ENCODE peak calls at places on chromosome 17, in ten cellular contexts. F is activated CD4-positive, alpha-beta T cell treated with anti-CD3 and anti-CD28 coated beads, Interleukin-2, amount 10 ng/mL, durations not matched to agents 7 days and 5 days; X is NCI-H2029; C is HFFc6; U is MCF 10A; O is NCI-H1092; G is NCI-H2171 treated with DMSO at 0.1 percent for 48 hours; T is activated naive CD8-positive, alpha-beta T cell treated with anti-CD3 and anti-CD28 coated beads, Interleukin-2, amount 50 U/mL, for 16 hours; J is HT-29; Z is COR-L47. Q is an unnamed sample.

GRCh38 chr17:82876602-82877391 is 37.0 kb upstream of the ZNF750 start:
- DNase-seq in F (no peak), X (peak), C (peak), U (peak), O (no peak), G (peak), T (no peak), J (peak), Z (no peak), Q (no peak)

GRCh38 chr17:29069526-29070041 is 26.6 kb downstream of the PIPOX start:
- DNase-seq in F (no peak), X (peak), C (no peak), U (peak), O (no peak), G (no peak), T (no peak), J (peak), Z (no peak), Q (no peak)

GRCh38 chr17:81924557-81925532 is 2.7 kb downstream of the MAFG start:
- DNase-seq in F (peak), X (no peak), C (no peak), U (no peak), O (no peak), G (no peak), T (no peak), J (peak), Z (no peak), Q (no peak)

GRCh38 chr17:59493867-59494266 is 71.5 kb upstream of the DHX40 start:
- DNase-seq in F (no peak), X (no peak), C (no peak), U (no peak), O (no peak), G (no peak), T (no peak), J (no peak), Z (no peak), Q (no peak)

GRCh38 chr17:21001111-21001812 is 41.5 kb downstream of the USP22 start:
- DNase-seq in F (no peak), X (no peak), C (no peak), U (no peak), O (no peak), G (no peak), T (no peak), J (no peak), Z (no peak), Q (no peak)

GRCh38 chr17:600576-601301 is 113.9 kb downstream of the VPS53 start:
- DNase-seq in F (no peak), X (no peak), C (peak), U (no peak), O (no peak), G (no peak), T (no peak), J (no peak), Z (no peak), Q (no peak)

GRCh38 chr17:78128616-78129384 is at the start of gene TMC6:
- DNase-seq in F (peak), X (no peak), C (no peak), U (peak), O (no peak), G (peak), T (no peak), J (peak), Z (peak), Q (no peak)

GRCh38 chr17:30278032-30278431 is 13.7 kb downstream of the BLMH start:
- DNase-seq in F (no peak), X (no peak), C (peak), U (peak), O (no peak), G (peak), T (no peak), J (peak), Z (peak), Q (no peak)

GRCh38 chr17:69961488-69962145 is 113.4 kb upstream of the KCNJ16 start:
- DNase-seq in F (no peak), X (no peak), C (no peak), U (no peak), O (no peak), G (no peak), T (no peak), J (no peak), Z (peak), Q (no peak)

GRCh38 chr17:81735181-81736102 is 23.4 kb downstream of the SLC25A10 start:
- DNase-seq in F (no peak), X (no peak), C (no peak), U (peak), O (no peak), G (no peak), T (no peak), J (peak), Z (no peak), Q (no peak)

GRCh38 chr17:9054146-9054545 is 32.8 kb downstream of the NTN1 start:
- DNase-seq in F (no peak), X (no peak), C (no peak), U (no peak), O (no peak), G (no peak), T (no peak), J (no peak), Z (no peak), Q (no peak)

GRCh38 chr17:65121916-65122821 is 15.0 kb upstream of the RGS9 start:
- DNase-seq in F (no peak), X (no peak), C (no peak), U (no peak), O (no peak), G (no peak), T (no peak), J (no peak), Z (no peak), Q (no peak)

GRCh38 chr17:75827291-75828050 is 16.7 kb downstream of the UNC13D start:
- DNase-seq in F (peak), X (peak), C (no peak), U (peak), O (peak), G (peak), T (no peak), J (no peak), Z (peak), Q (no peak)

GRCh38 chr17:71922439-71922838 is 198.4 kb upstream of the SOX9 start:
- DNase-seq in F (no peak), X (no peak), C (no peak), U (peak), O (no peak), G (peak), T (no peak), J (peak), Z (no peak), Q (no peak)

GRCh38 chr17:79602621-79603020 is 8.2 kb downstream of the RBFOX3 start:
- DNase-seq in F (no peak), X (no peak), C (no peak), U (no peak), O (no peak), G (no peak), T (no peak), J (no peak), Z (no peak), Q (no peak)

GRCh38 chr17:37067555-37068111 is 118.9 kb downstream of the AATF start:
- DNase-seq in F (no peak), X (peak), C (peak), U (peak), O (no peak), G (no peak), T (no peak), J (peak), Z (no peak), Q (no peak)

GRCh38 chr17:69434164-69434579 is 19.7 kb downstream of the MAP2K6 start:
- DNase-seq in F (no peak), X (no peak), C (no peak), U (peak), O (no peak), G (peak), T (no peak), J (peak), Z (peak), Q (no peak)

GRCh38 chr17:21511368-21512195 is 135.4 kb downstream of the KCNJ12 start:
- DNase-seq in F (peak), X (no peak), C (peak), U (peak), O (peak), G (peak), T (peak), J (peak), Z (peak), Q (peak)

GRCh38 chr17:10574324-10574723 is 24.9 kb upstream of the MYH2 start:
- DNase-seq in F (no peak), X (no peak), C (no peak), U (no peak), O (no peak), G (no peak), T (no peak), J (no peak), Z (no peak), Q (no peak)

GRCh38 chr17:73234746-73235145 is 26.9 kb downstream of the CPSF4L start:
- DNase-seq in F (no peak), X (no peak), C (no peak), U (no peak), O (no peak), G (no peak), T (no peak), J (no peak), Z (no peak), Q (no peak)

GRCh38 chr17:58956997-58957724 is 149.5 kb downstream of the TRIM37 start:
- DNase-seq in F (no peak), X (no peak), C (peak), U (peak), O (no peak), G (no peak), T (no peak), J (no peak), Z (no peak), Q (no peak)

GRCh38 chr17:81713556-81714411 is 1.7 kb downstream of the SLC25A10 start:
- DNase-seq in F (no peak), X (no peak), C (no peak), U (no peak), O (no peak), G (no peak), T (no peak), J (peak), Z (no peak), Q (no peak)

GRCh38 chr17:39264119-39264518 is 38.4 kb upstream of the STAC2 start:
- DNase-seq in F (no peak), X (no peak), C (no peak), U (no peak), O (no peak), G (no peak), T (no peak), J (no peak), Z (no peak), Q (no peak)

GRCh38 chr17:67217446-67217845 is 27.6 kb downstream of the HELZ start:
- DNase-seq in F (no peak), X (no peak), C (no peak), U (no peak), O (no peak), G (no peak), T (no peak), J (no peak), Z (no peak), Q (no peak)

GRCh38 chr17:50272711-50273653 is 1.3 kb upstream of the TMEM92 start:
- DNase-seq in F (peak), X (no peak), C (peak), U (peak), O (no peak), G (peak), T (peak), J (no peak), Z (peak), Q (peak)

GRCh38 chr17:19539841-19540311 is 6.2 kb downstream of the SLC47A1 start:
- DNase-seq in F (no peak), X (no peak), C (no peak), U (no peak), O (no peak), G (peak), T (no peak), J (no peak), Z (no peak), Q (no peak)

GRCh38 chr17:22270381-22270780 is 578.1 kb downstream of the KCNJ18 start:
- DNase-seq in F (no peak), X (no peak), C (no peak), U (no peak), O (no peak), G (no peak), T (no peak), J (no peak), Z (no peak), Q (no peak)

GRCh38 chr17:9050801-9051401 is 29.6 kb downstream of the NTN1 start:
- DNase-seq in F (no peak), X (no peak), C (no peak), U (peak), O (no peak), G (no peak), T (no peak), J (no peak), Z (no peak), Q (no peak)

GRCh38 chr17:34990921-34991365 is 10.6 kb downstream of the LIG3 start:
- DNase-seq in F (no peak), X (peak), C (no peak), U (no peak), O (no peak), G (peak), T (no peak), J (peak), Z (no peak), Q (no peak)

GRCh38 chr17:260944-261343 is 79.5 kb upstream of the DOC2B start:
- DNase-seq in F (no peak), X (no peak), C (no peak), U (no peak), O (no peak), G (no peak), T (no peak), J (no peak), Z (no peak), Q (no peak)

GRCh38 chr17:1958134-1958881 is 66.8 kb downstream of the RTN4RL1 start:
- DNase-seq in F (no peak), X (no peak), C (no peak), U (no peak), O (no peak), G (peak), T (no peak), J (no peak), Z (no peak), Q (no peak)

GRCh38 chr17:32658470-32659418 is 172.0 kb downstream of the CDK5R1 start:
- DNase-seq in F (no peak), X (no peak), C (no peak), U (no peak), O (no peak), G (no peak), T (no peak), J (no peak), Z (peak), Q (no peak)

GRCh38 chr17:79530361-79531105 is 80.3 kb downstream of the RBFOX3 start:
- DNase-seq in F (no peak), X (no peak), C (no peak), U (no peak), O (no peak), G (no peak), T (no peak), J (no peak), Z (no peak), Q (no peak)

GRCh38 chr17:52138350-52138749 is 20.2 kb downstream of the CA10 start:
- DNase-seq in F (no peak), X (no peak), C (no peak), U (no peak), O (no peak), G (no peak), T (no peak), J (no peak), Z (no peak), Q (no peak)

GRCh38 chr17:36485805-36486203 is 677 bp upstream of the ZNHIT3 start:
- DNase-seq in F (no peak), X (no peak), C (no peak), U (no peak), O (no peak), G (no peak), T (no peak), J (no peak), Z (peak), Q (no peak)

GRCh38 chr17:79038545-79039135 is 14.7 kb downstream of the C1QTNF1 start:
- DNase-seq in F (no peak), X (no peak), C (peak), U (peak), O (no peak), G (no peak), T (no peak), J (no peak), Z (no peak), Q (no peak)

GRCh38 chr17:81371910-81372760 is 23.1 kb upstream of the BAHCC1 start:
- DNase-seq in F (no peak), X (no peak), C (peak), U (peak), O (no peak), G (no peak), T (no peak), J (peak), Z (no peak), Q (no peak)

GRCh38 chr17:74769266-74769855 is 6.8 kb downstream of the NAT9 start:
- DNase-seq in F (no peak), X (no peak), C (no peak), U (no peak), O (no peak), G (no peak), T (no peak), J (no peak), Z (no peak), Q (no peak)

GRCh38 chr17:59830846-59831486 is 61.8 kb downstream of the TUBD1 start:
- DNase-seq in F (no peak), X (no peak), C (no peak), U (no peak), O (no peak), G (no peak), T (no peak), J (peak), Z (no peak), Q (no peak)